ENCODE peak calls at places on chromosome 6, in nine cellular contexts. K is heart left ventricle; O is H9; Y is Peyer's patch; D is psoas muscle; W is substantia nigra; U is CD8-positive, alpha-beta memory T cell; G is IMR-90; Q is heart right ventricle. L is an unnamed sample.

GRCh38 chr6:53048431-53049195 is 16.6 kb upstream of the FBXO9 start:
- DNase-seq in Y (no peak), O (no peak), K (no peak), G (peak; percentile 91), U (no peak), D (no peak), Q (no peak), W (no peak), L (no peak)

GRCh38 chr6:56860466-56860865 is 94.4 kb upstream of the BEND6 start:
- DNase-seq in K (no peak), Y (no peak), D (no peak), O (no peak), G (peak; percentile 65), W (no peak), Q (no peak), U (no peak), L (peak; percentile 56)

GRCh38 chr6:87698618-87699017 is 3.4 kb downstream of the AKIRIN2 start:
- DNase-seq in D (no peak), G (peak; percentile 40), W (no peak), Y (no peak), U (no peak), Q (no peak), K (no peak), O (no peak), L (no peak)

GRCh38 chr6:18656506-18656905 is 269.4 kb downstream of the RNF144B start:
- DNase-seq in U (no peak), Q (no peak), O (no peak), K (no peak), G (no peak), D (no peak), Y (no peak), W (no peak), L (peak; percentile 3)

GRCh38 chr6:17724341-17724740 is 17.6 kb upstream of the NUP153 start:
- DNase-seq in K (no peak), G (peak; percentile 67), O (no peak), U (no peak), D (no peak), Q (no peak), Y (no peak), W (no peak), L (no peak)

GRCh38 chr6:36627141-36627540 is 33.0 kb downstream of the SRSF3 start:
- DNase-seq in O (no peak), D (no peak), U (no peak), Y (no peak), K (no peak), Q (no peak), G (no peak), W (no peak), L (no peak)

GRCh38 chr6:157268396-157268795 is 54.9 kb downstream of the TMEM242 start:
- DNase-seq in W (no peak), O (peak; percentile 14), K (no peak), Y (no peak), D (no peak), U (no peak), Q (no peak), G (no peak), L (no peak)

GRCh38 chr6:12709116-12709515 is 7.5 kb upstream of the PHACTR1 start:
- DNase-seq in Q (no peak), W (no peak), O (no peak), Y (no peak), U (no peak), K (no peak), D (no peak), G (no peak), L (peak; percentile 76)

GRCh38 chr6:160439751-160440150 is 91.6 kb downstream of the SLC22A3 start:
- DNase-seq in Q (peak; percentile 41), G (no peak), D (no peak), U (no peak), Y (no peak), W (peak; percentile 9), O (no peak), K (no peak), L (no peak)

GRCh38 chr6:17725083-17725482 is 18.4 kb upstream of the NUP153 start:
- DNase-seq in W (no peak), K (peak; percentile 64), U (no peak), Y (no peak), D (no peak), G (peak; percentile 59), O (peak; percentile 92), Q (peak; percentile 66), L (peak; percentile 93)

GRCh38 chr6:27617046-27617687 is 144.3 kb upstream of the ZNF184 start:
- DNase-seq in O (no peak), U (no peak), Q (no peak), G (no peak), W (no peak), Y (no peak), D (no peak), K (no peak), L (peak; percentile 58)

GRCh38 chr6:41733349-41733706 is 2.1 kb downstream of the TFEB start:
- DNase-seq in K (no peak), W (no peak), G (no peak), Q (no peak), O (no peak), Y (no peak), D (no peak), U (peak; percentile 19), L (peak; percentile 23)

GRCh38 chr6:41736207-41736710 is 851 bp upstream of the TFEB start:
- DNase-seq in K (no peak), Q (no peak), D (no peak), U (no peak), W (no peak), G (no peak), O (peak; percentile 43), Y (no peak), L (peak; percentile 21)

GRCh38 chr6:41735427-41736206 is at the start of gene TFEB:
- DNase-seq in O (peak; percentile 89), K (peak; percentile 95), Y (peak; percentile 95), G (peak; percentile 85), U (peak; percentile 93), W (peak; percentile 93), Q (peak; percentile 95), D (peak; percentile 96), L (peak; percentile 93)

GRCh38 chr6:41733707-41734665 is 1.4 kb downstream of the TFEB start:
- DNase-seq in W (peak; percentile 88), O (peak; percentile 88), U (peak; percentile 70), Y (peak; percentile 87), G (peak; percentile 62), Q (peak; percentile 74), K (peak; percentile 83), D (peak; percentile 75), L (peak; percentile 76)

DNA sequence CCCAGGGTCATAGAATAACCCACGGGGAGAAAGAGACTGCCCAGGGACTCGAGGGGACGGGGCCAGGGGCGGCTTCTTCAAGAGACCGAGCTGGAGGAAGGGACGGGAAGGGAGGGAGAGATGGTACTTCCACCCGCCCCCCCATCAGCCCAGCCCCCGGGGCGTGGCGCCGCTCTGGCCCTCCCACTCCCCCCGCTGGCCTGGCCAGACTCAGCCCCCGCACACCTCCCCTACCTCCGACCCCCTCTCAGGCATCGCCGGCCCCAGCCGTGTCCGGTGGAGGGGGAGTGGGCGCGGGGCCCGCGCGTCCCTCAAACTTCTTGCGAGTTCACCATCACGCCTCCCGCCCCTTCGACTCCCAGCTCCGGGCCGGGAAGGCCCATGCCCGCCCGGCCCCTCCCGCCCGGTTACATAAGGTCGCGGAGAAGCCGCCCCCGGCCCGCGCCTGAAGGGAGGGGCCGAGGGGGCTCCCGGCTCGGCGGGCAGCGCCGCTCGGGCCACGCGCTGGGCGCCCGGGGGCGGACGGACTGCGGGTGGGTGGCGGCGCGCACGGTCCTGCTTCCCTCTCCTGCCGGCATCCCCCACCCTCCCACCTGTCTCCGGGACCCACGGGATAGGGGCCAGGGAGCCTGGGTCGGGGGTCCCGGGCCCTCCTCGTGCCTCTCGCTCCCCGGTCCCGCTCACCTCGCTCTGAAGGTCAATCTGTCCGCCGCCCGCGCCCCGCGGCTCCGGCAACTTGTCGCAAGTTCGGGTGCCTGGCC is 562 bp downstream of the TFEB start:
- DNase-seq in W (peak; percentile 87), Y (peak; percentile 85), U (peak; percentile 60), D (peak; percentile 84), G (peak; percentile 71), K (peak; percentile 91), Q (peak; percentile 90), O (peak; percentile 62), L (peak; percentile 70)
- H3K27ac ChIP-seq in W (peak overlapping the region; percentile 99), Y (peak overlapping the region; percentile 96), U (peak overlapping the region; percentile 65), D (peak overlapping the region; percentile 96), G (peak overlapping the region; percentile 70), K (peak overlapping the region; percentile 100), Q (peak overlapping the region; percentile 100), O (no peak overlapping the region), L (no peak overlapping the region)

DNA sequence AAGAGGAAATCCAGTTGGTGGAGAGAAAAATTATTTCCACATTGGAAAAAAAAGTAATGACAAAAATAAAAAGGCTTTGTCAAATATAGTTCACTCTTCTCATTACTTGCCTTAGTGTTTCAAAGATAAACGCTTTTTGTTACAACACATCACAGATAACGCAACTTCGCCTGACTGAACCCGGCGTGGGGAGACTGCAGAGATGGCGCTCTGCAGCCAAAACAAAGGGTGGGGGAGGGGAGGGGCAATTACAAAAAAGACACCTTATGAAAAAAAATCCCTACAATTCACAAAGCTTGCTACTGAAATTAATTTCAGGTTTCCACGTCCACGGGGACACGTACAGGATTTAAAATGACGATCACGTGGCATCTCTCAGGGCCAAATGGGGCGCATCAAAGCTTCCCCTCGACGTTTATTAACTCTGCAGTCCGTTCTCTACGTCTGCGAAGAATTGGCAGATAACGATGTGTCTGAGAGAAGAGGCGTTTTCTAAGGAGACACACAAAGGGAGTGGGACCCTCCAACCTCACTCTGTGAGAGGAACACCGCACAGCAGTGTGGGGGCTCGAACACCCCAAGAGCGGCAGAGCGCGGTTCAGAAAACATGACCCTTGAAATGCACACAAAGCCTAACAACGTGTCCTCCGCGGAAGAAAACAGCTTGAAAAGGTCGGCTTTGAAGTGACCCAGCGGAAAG is 1.5 kb upstream of the AFDN start:
- DNase-seq in D (no peak), K (no peak), O (no peak), Y (no peak), W (no peak), U (no peak), G (no peak), Q (no peak), L (no peak)
- H3K27ac ChIP-seq in D (no peak overlapping the region), K (no peak overlapping the region), O (no peak overlapping the region), Y (peak overlapping the region; percentile 66), W (peak overlapping the region; percentile 76), U (peak overlapping the region; percentile 24), G (no peak overlapping the region), Q (peak overlapping the region; percentile 57), L (no peak overlapping the region)

DNA sequence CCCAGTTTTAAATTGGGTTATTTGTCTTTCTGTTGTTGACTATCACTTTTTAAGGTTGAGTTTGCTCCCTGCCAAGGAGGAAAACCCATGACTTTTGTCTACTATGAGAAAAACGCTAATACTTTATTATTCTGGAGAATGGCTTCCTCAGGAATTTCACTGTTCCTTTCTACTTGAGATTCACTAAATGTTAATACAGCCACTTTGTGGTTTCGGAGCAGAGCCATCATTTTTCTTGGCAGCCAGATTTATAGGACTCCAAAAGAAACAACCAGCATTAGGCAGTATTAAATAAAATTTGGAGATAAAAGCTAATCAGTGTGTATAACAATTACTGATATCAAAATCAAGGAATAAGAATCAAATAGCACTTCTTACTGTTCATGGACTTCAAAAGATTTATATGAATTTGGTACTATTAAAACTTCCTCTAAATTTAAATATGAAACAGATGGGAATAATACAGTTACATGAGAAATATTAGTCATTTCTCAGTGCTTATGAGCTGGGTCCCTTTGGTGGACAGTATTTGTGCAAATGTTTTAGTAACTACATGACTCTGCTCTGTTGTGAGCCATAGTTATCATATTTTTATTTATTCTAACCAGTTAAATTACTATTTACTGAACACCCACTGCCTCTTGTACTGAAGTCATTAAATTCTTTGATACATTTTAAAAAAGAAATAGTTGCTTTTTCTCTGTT is 64.1 kb upstream of the FBXO30 start:
- DNase-seq in D (no peak), Q (no peak), K (no peak), O (no peak), W (no peak), Y (no peak), G (no peak), U (no peak), L (no peak)
- H3K27ac ChIP-seq in D (no peak overlapping the region), Q (peak overlapping the region; percentile 32), K (peak overlapping the region; percentile 13), O (no peak overlapping the region), W (no peak overlapping the region), Y (no peak overlapping the region), G (no peak overlapping the region), U (no peak overlapping the region), L (no peak overlapping the region)

GRCh38 chr6:6721606-6722005 is 133.1 kb downstream of the LY86 start:
- DNase-seq in K (no peak), Q (no peak), O (no peak), U (no peak), G (no peak), D (no peak), Y (no peak), W (no peak), L (no peak)
- H3K27ac ChIP-seq in K (no peak overlapping the region), Q (no peak overlapping the region), O (no peak overlapping the region), U (no peak overlapping the region), G (no peak overlapping the region), D (no peak overlapping the region), Y (peak overlapping the region; percentile 15), W (no peak overlapping the region), L (no peak overlapping the region)

L was measured in mesendoderm.